ENCODE peak calls at places on chromosomes 2 and 18, in ten cellular contexts. F is HCT116; K is left ventricle myocardium inferior; W is neural progenitor cell; O is H9; T is aorta; Y is psoas muscle; J is adrenal gland; N is CD8-positive, alpha-beta T cell; M is spleen. C is an unnamed sample.

GRCh38 chr18:22551536-22552151 is 133.9 kb upstream of the CTAGE1 start:
- DNase-seq in W (no peak), M (no peak), T (no peak), F (peak; percentile 27), O (no peak), N (no peak), K (no peak), Y (no peak), J (peak; percentile 86), C (peak; percentile 97)

GRCh38 chr2:69955029-69955428 is 6.4 kb downstream of the ASPRV1 start:
- DNase-seq in O (no peak), J (peak; percentile 31), K (no peak), Y (no peak), W (no peak), T (no peak), N (no peak), F (no peak), M (no peak), C (peak; percentile 57)

GRCh38 chr2:222264791-222265320 is 33.9 kb downstream of the PAX3 start:
- DNase-seq in M (no peak), K (no peak), F (no peak), O (no peak), J (no peak), T (no peak), Y (no peak), W (no peak), N (no peak), C (no peak)

GRCh38 chr2:37669500-37669899 is 1.9 kb downstream of the CDC42EP3 start:
- DNase-seq in K (no peak), Y (no peak), F (no peak), J (no peak), M (no peak), N (no peak), W (no peak), O (no peak), T (no peak), C (no peak)

GRCh38 chr2:220332886-220333285 is 705.5 kb downstream of the SLC4A3 start:
- DNase-seq in F (no peak), K (no peak), Y (no peak), T (no peak), M (no peak), W (no peak), N (no peak), J (no peak), O (no peak), C (no peak)

GRCh38 chr18:48514786-48515185 is 24.0 kb upstream of the CTIF start:
- DNase-seq in T (no peak), J (no peak), O (no peak), N (no peak), W (peak; percentile 13), M (no peak), Y (no peak), F (no peak), K (no peak), C (no peak)

GRCh38 chr2:116510117-116510671 is 1304.3 kb upstream of the DDX18 start:
- DNase-seq in M (no peak), W (peak; percentile 59), K (no peak), J (no peak), T (no peak), O (peak; percentile 34), Y (no peak), F (no peak), N (no peak), C (peak; percentile 37)

GRCh38 chr2:54672587-54673456 is 50.6 kb upstream of the EML6 start:
- DNase-seq in K (no peak), W (no peak), M (no peak), Y (no peak), T (no peak), F (no peak), N (no peak), O (no peak), J (no peak), C (peak; percentile 16)

GRCh38 chr2:220356076-220356475 is 728.6 kb downstream of the SLC4A3 start:
- DNase-seq in O (no peak), K (no peak), J (no peak), Y (no peak), W (no peak), N (no peak), M (no peak), F (peak; percentile 23), T (no peak), C (peak; percentile 30)

DNA sequence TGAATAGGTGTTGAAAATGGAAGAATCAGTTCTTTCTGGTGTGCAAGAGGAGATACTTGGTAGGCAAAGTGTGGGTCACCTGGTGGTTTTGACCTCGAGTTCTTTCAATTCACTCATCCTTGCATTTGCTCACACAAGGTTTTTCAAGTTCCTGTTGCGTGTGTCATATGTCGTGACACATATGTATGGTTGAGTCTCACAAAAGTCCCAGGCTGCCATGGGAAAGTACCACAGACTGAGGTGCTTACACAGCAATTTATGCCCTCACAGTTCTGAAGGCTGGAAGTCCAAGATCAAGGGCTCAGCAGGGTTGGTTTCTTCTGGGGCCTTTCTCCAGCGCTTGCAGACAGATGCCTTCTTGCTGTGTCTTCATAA is 64.4 kb downstream of the NCK2 start:
- DNase-seq in M (no peak), N (no peak), F (no peak), O (no peak), K (no peak), T (no peak), J (no peak), W (no peak), Y (no peak), C (no peak)
- H3K27ac ChIP-seq in M (peak overlapping the region; percentile 54), N (no peak overlapping the region), F (no peak overlapping the region), O (no peak overlapping the region), K (no peak overlapping the region), T (no peak overlapping the region), J (no peak overlapping the region), W (no peak overlapping the region), Y (no peak overlapping the region), C (no peak overlapping the region)

GRCh38 chr2:163719278-163719677 is 16.5 kb downstream of the FIGN start:
- DNase-seq in O (no peak), Y (no peak), J (no peak), F (no peak), K (no peak), M (no peak), T (no peak), W (no peak), N (no peak), C (no peak)

GRCh38 chr2:163716101-163716500 is 19.7 kb downstream of the FIGN start:
- DNase-seq in K (no peak), M (no peak), F (no peak), Y (no peak), O (no peak), J (no peak), W (no peak), T (no peak), N (no peak), C (no peak)

GRCh38 chr2:163717993-163718680 is 17.7 kb downstream of the FIGN start:
- DNase-seq in K (no peak), O (no peak), M (no peak), F (no peak), N (no peak), T (no peak), W (peak; percentile 30), Y (no peak), J (no peak), C (no peak)

GRCh38 chr2:163715199-163715598 is 20.6 kb downstream of the FIGN start:
- DNase-seq in T (no peak), J (no peak), M (no peak), N (no peak), F (no peak), O (no peak), K (no peak), W (peak; percentile 56), Y (no peak), C (no peak)

DNA sequence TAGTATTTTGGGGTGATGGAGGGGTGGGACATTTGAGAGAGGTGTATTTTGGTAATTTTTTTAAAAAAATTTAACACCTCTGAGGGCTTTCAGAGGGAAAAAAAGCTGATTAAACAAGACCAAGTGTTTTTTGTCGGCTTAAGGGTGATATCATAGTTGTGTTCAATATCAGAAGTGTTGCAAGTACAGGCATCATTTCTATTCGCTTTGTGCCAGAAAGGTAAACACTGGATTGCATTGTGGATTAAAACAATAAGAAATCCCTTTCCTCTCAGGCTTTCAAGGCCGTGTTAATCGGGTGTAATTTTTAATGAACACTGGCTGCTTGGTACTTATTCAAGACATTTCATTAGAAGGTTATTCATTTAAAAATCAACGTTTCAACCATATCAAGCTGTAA is 18.3 kb downstream of the FIGN start:
- DNase-seq in T (no peak), Y (no peak), J (no peak), N (no peak), O (no peak), F (no peak), M (no peak), W (no peak), K (no peak), C (no peak)
- H3K4me1 ChIP-seq in T (no peaks in the 10 kb centered on the region), Y (peaks cover 3% of the 10 kb centered on the region), J (peaks cover 11% of the 10 kb centered on the region), N (no peaks in the 10 kb centered on the region), O (peaks cover 7% of the 10 kb centered on the region), F (no peaks in the 10 kb centered on the region), M (no peaks in the 10 kb centered on the region), W (peaks cover 96% of the 10 kb centered on the region), K (peaks cover 77% of the 10 kb centered on the region), C (no peaks in the 10 kb centered on the region)

GRCh38 chr2:8540552-8541055 is 141.3 kb upstream of the ID2 start:
- DNase-seq in O (peak; percentile 8), F (no peak), T (peak; percentile 62), M (no peak), N (no peak), K (no peak), J (no peak), W (no peak), Y (no peak), C (no peak)
- H3K27ac ChIP-seq in O (no peak overlapping the region), F (no peak overlapping the region), T (no peak overlapping the region), M (peak overlapping the region; percentile 81), N (no peak overlapping the region), K (peak overlapping the region; percentile 50), J (peak overlapping the region; percentile 83), W (no peak overlapping the region), Y (no peak overlapping the region), C (no peak overlapping the region)

GRCh38 chr18:5031216-5031615 is 165.8 kb downstream of the AKAIN1 start:
- DNase-seq in J (no peak), Y (no peak), W (no peak), K (no peak), T (no peak), O (no peak), F (no peak), M (no peak), N (no peak), C (no peak)
- H3K4me1 ChIP-seq in J (no peaks in the 10 kb centered on the region), Y (no peaks in the 10 kb centered on the region), W (no peaks in the 10 kb centered on the region), K (no peaks in the 10 kb centered on the region), T (peaks cover 2% of the 10 kb centered on the region), O (no peaks in the 10 kb centered on the region), F (no peaks in the 10 kb centered on the region), M (no peaks in the 10 kb centered on the region), N (no peaks in the 10 kb centered on the region), C (no peaks in the 10 kb centered on the region)